ENCODE peak calls at places on chromosomes 11 and 22, in five cellular contexts. One of them, this sample, is unnamed.

GRCh38 chr22:38467438-38467903 is 425 bp upstream of the KDELR3 start:
- DNase-seq in spleen: peak
- DNase-seq in neuronal stem cell: no peak
- DNase-seq in IMR-90: no peak
- DNase-seq in mesenchymal stem cell: no peak
- DNase-seq in this sample: no peak

GRCh38 chr11:74462009-74462408 is 5.3 kb downstream of the KCNE3 start:
- DNase-seq in spleen: peak
- DNase-seq in neuronal stem cell: no peak
- DNase-seq in IMR-90: no peak
- DNase-seq in mesenchymal stem cell: peak
- DNase-seq in this sample: no peak

GRCh38 chr11:12526789-12527188 is 147.4 kb upstream of the TEAD1 start:
- DNase-seq in spleen: no peak
- DNase-seq in neuronal stem cell: no peak
- DNase-seq in IMR-90: peak
- DNase-seq in mesenchymal stem cell: peak
- DNase-seq in this sample: peak

GRCh38 chr11:74673956-74674355 is 57.3 kb downstream of the CHRDL2 start:
- DNase-seq in spleen: peak
- DNase-seq in neuronal stem cell: no peak
- DNase-seq in IMR-90: no peak
- DNase-seq in mesenchymal stem cell: no peak
- DNase-seq in this sample: no peak

GRCh38 chr11:2510626-2511402 is 66.0 kb downstream of the KCNQ1 start:
- DNase-seq in spleen: peak
- DNase-seq in neuronal stem cell: no peak
- DNase-seq in IMR-90: no peak
- DNase-seq in mesenchymal stem cell: no peak
- DNase-seq in this sample: no peak

GRCh38 chr11:111438846-111439520 is 59.9 kb upstream of the POU2AF1 start:
- DNase-seq in spleen: no peak
- DNase-seq in neuronal stem cell: no peak
- DNase-seq in IMR-90: no peak
- DNase-seq in mesenchymal stem cell: no peak
- DNase-seq in this sample: no peak

GRCh38 chr11:63710476-63711217 is 29.3 kb downstream of the RTN3 start:
- DNase-seq in spleen: no peak
- DNase-seq in neuronal stem cell: no peak
- DNase-seq in IMR-90: peak
- DNase-seq in mesenchymal stem cell: peak
- DNase-seq in this sample: no peak

GRCh38 chr11:35006389-35007128 is 90.1 kb downstream of the PDHX start:
- DNase-seq in spleen: no peak
- DNase-seq in neuronal stem cell: no peak
- DNase-seq in IMR-90: peak
- DNase-seq in mesenchymal stem cell: no peak
- DNase-seq in this sample: no peak

GRCh38 chr11:1994121-1994520 is 3.5 kb downstream of the H19 start:
- DNase-seq in spleen: peak
- DNase-seq in neuronal stem cell: no peak
- DNase-seq in IMR-90: no peak
- DNase-seq in mesenchymal stem cell: peak
- DNase-seq in this sample: no peak

GRCh38 chr11:116865696-116866095 is 28.3 kb upstream of the APOA1 start:
- DNase-seq in spleen: no peak
- DNase-seq in neuronal stem cell: no peak
- DNase-seq in IMR-90: peak
- DNase-seq in mesenchymal stem cell: peak
- DNase-seq in this sample: no peak

GRCh38 chr11:1499261-1499890 is 12.8 kb upstream of the MOB2 start:
- DNase-seq in spleen: peak
- DNase-seq in neuronal stem cell: no peak
- DNase-seq in IMR-90: no peak
- DNase-seq in mesenchymal stem cell: no peak
- DNase-seq in this sample: no peak

GRCh38 chr11:75277211-75277805 is 36.7 kb downstream of the TPBGL start:
- DNase-seq in spleen: peak
- DNase-seq in neuronal stem cell: no peak
- DNase-seq in IMR-90: no peak
- DNase-seq in mesenchymal stem cell: no peak
- DNase-seq in this sample: no peak

GRCh38 chr22:17920145-17920605 is 104.2 kb downstream of the MICAL3 start:
- DNase-seq in spleen: peak
- DNase-seq in neuronal stem cell: no peak
- DNase-seq in IMR-90: peak
- DNase-seq in mesenchymal stem cell: peak
- DNase-seq in this sample: peak

GRCh38 chr11:45027312-45027711 is 76.6 kb upstream of the TP53I11 start:
- DNase-seq in spleen: no peak
- DNase-seq in neuronal stem cell: no peak
- DNase-seq in IMR-90: no peak
- DNase-seq in mesenchymal stem cell: no peak
- DNase-seq in this sample: no peak

GRCh38 chr11:119742263-119742861 is 13.4 kb upstream of the NECTIN1 start:
- DNase-seq in spleen: peak
- DNase-seq in neuronal stem cell: peak
- DNase-seq in IMR-90: no peak
- DNase-seq in mesenchymal stem cell: peak
- DNase-seq in this sample: no peak
- H3K4me3 ChIP-seq in spleen: peak
- H3K4me3 ChIP-seq in neuronal stem cell: peak
- H3K4me3 ChIP-seq in IMR-90: no peak
- H3K4me3 ChIP-seq in mesenchymal stem cell: no peak
- H3K4me3 ChIP-seq in this sample: no peak

DNA sequence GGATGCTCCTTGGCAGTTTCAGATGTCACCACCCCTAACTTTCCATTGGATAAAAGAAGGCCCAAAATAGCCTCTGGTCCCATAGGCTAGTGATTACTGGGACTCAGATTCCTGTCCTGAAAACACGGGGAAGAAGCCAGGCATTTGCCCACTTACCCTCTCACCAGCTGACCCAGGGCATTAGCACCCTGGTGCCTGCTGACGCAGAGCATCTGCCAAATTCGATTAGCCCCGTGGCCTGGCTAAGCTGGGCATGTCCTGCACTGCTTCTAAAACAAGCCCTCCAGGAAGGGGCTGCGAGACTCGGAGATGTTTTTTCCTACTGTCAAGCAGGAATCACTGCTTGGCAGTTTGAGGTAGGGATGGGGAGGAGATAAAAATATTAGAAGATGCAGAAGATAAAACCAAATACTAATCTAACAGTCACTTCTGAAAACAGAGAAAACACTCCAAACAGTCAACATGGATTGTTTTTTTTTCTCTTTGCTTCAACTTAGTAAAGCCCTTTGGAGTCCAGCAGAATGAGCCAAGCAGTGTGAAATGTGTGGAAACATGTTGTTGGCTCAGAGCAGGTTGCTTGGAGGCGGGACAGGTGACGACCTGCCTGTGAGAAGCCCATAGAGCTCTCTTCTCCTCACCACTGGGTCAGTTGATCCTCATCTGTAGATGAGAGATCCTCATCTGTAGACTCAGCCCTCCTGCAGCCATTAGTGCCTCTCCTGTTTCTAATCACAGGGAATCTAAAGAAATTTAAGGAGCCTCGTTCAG is 54.0 kb downstream of the BDNF start:
- DNase-seq in spleen: no peak
- DNase-seq in neuronal stem cell: no peak
- DNase-seq in IMR-90: peak
- DNase-seq in mesenchymal stem cell: no peak
- DNase-seq in this sample: peak
- H3K4me3 ChIP-seq in spleen: no peak
- H3K4me3 ChIP-seq in neuronal stem cell: no peak
- H3K4me3 ChIP-seq in IMR-90: no peak
- H3K4me3 ChIP-seq in mesenchymal stem cell: no peak
- H3K4me3 ChIP-seq in this sample: no peak

GRCh38 chr22:24155597-24156145 is 25.6 kb upstream of the SUSD2 start:
- DNase-seq in spleen: peak
- DNase-seq in neuronal stem cell: peak
- DNase-seq in IMR-90: peak
- DNase-seq in mesenchymal stem cell: peak
- DNase-seq in this sample: peak

GRCh38 chr22:24154826-24155225 is 26.5 kb upstream of the SUSD2 start:
- DNase-seq in spleen: no peak
- DNase-seq in neuronal stem cell: no peak
- DNase-seq in IMR-90: no peak
- DNase-seq in mesenchymal stem cell: no peak
- DNase-seq in this sample: no peak

GRCh38 chr22:24153959-24154358 is 27.3 kb upstream of the SUSD2 start:
- DNase-seq in spleen: no peak
- DNase-seq in neuronal stem cell: no peak
- DNase-seq in IMR-90: no peak
- DNase-seq in mesenchymal stem cell: no peak
- DNase-seq in this sample: no peak

GRCh38 chr22:24156146-24156914 is 25.0 kb upstream of the SUSD2 start:
- DNase-seq in spleen: peak
- DNase-seq in neuronal stem cell: peak
- DNase-seq in IMR-90: peak
- DNase-seq in mesenchymal stem cell: peak
- DNase-seq in this sample: peak

GRCh38 chr22:24153353-24153752 is 27.9 kb upstream of the SUSD2 start:
- DNase-seq in spleen: peak
- DNase-seq in neuronal stem cell: no peak
- DNase-seq in IMR-90: peak
- DNase-seq in mesenchymal stem cell: peak
- DNase-seq in this sample: no peak
- H3K4me3 ChIP-seq in spleen: no peak
- H3K4me3 ChIP-seq in neuronal stem cell: no peak
- H3K4me3 ChIP-seq in IMR-90: no peak
- H3K4me3 ChIP-seq in mesenchymal stem cell: no peak
- H3K4me3 ChIP-seq in this sample: no peak

GRCh38 chr11:26764315-26764714 is 42.5 kb upstream of the SLC5A12 start:
- DNase-seq in spleen: no peak
- DNase-seq in neuronal stem cell: no peak
- DNase-seq in IMR-90: no peak
- DNase-seq in mesenchymal stem cell: no peak
- DNase-seq in this sample: no peak

GRCh38 chr11:26762089-26762488 is 40.2 kb upstream of the SLC5A12 start:
- DNase-seq in spleen: no peak
- DNase-seq in neuronal stem cell: no peak
- DNase-seq in IMR-90: no peak
- DNase-seq in mesenchymal stem cell: no peak
- DNase-seq in this sample: no peak

GRCh38 chr11:26766996-26767395 is 45.1 kb upstream of the SLC5A12 start:
- DNase-seq in spleen: no peak
- DNase-seq in neuronal stem cell: no peak
- DNase-seq in IMR-90: no peak
- DNase-seq in mesenchymal stem cell: peak
- DNase-seq in this sample: no peak

GRCh38 chr11:26765323-26765722 is 43.5 kb upstream of the SLC5A12 start:
- DNase-seq in spleen: no peak
- DNase-seq in neuronal stem cell: no peak
- DNase-seq in IMR-90: no peak
- DNase-seq in mesenchymal stem cell: no peak
- DNase-seq in this sample: no peak

GRCh38 chr11:26764825-26765224 is 43.0 kb upstream of the SLC5A12 start:
- DNase-seq in spleen: no peak
- DNase-seq in neuronal stem cell: no peak
- DNase-seq in IMR-90: no peak
- DNase-seq in mesenchymal stem cell: no peak
- DNase-seq in this sample: no peak
- H3K4me3 ChIP-seq in spleen: no peak
- H3K4me3 ChIP-seq in neuronal stem cell: no peak
- H3K4me3 ChIP-seq in IMR-90: no peak
- H3K4me3 ChIP-seq in mesenchymal stem cell: no peak
- H3K4me3 ChIP-seq in this sample: no peak

GRCh38 chr11:86586307-86586706 is 86.1 kb downstream of the ME3 start:
- DNase-seq in spleen: no peak
- DNase-seq in neuronal stem cell: no peak
- DNase-seq in IMR-90: no peak
- DNase-seq in mesenchymal stem cell: no peak
- DNase-seq in this sample: no peak
- H3K4me3 ChIP-seq in spleen: no peak
- H3K4me3 ChIP-seq in neuronal stem cell: no peak
- H3K4me3 ChIP-seq in IMR-90: no peak
- H3K4me3 ChIP-seq in mesenchymal stem cell: no peak
- H3K4me3 ChIP-seq in this sample: no peak

DNA sequence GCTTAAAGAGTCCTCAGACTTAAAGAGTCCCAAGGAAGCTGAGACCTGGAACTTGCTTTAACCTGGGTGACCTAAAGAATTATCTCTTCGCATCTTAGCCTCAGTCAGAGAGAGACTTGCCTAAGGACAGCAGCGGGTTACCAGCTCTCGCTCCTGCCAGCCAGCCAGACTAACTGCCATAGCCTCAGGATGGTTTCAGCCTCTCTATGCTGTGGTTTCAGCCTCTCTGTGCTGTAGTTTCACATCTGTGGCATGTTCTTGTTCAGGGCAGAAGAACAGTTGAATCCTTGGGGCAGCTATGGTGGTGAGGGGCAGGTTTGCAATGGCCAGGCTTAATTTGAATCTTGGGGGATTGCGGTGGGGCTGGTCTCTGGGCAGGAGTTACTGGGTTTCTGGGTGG is 2.3 kb downstream of the FRMD8 start:
- DNase-seq in spleen: no peak
- DNase-seq in neuronal stem cell: no peak
- DNase-seq in IMR-90: no peak
- DNase-seq in mesenchymal stem cell: peak
- DNase-seq in this sample: no peak
- H3K4me3 ChIP-seq in spleen: peak
- H3K4me3 ChIP-seq in neuronal stem cell: peak
- H3K4me3 ChIP-seq in IMR-90: no peak
- H3K4me3 ChIP-seq in mesenchymal stem cell: no peak
- H3K4me3 ChIP-seq in this sample: peak